ENCODE peak calls at places on chromosomes 16 and 17, in five cellular contexts. L is GM23338, O is SW480, S is GM03348, H is GM19239. M is an unnamed sample.

GRCh38 chr16:84356591-84357116 is 11.7 kb upstream of the ATP2C2 start:
- DNase-seq in L (no peak), O (peak), S (no peak), H (no peak), M (no peak)

GRCh38 chr17:2394775-2395191 is 6.1 kb downstream of the MNT start:
- DNase-seq in L (no peak), O (no peak), S (no peak), H (no peak), M (no peak)

GRCh38 chr16:26070595-26071170 is 378.9 kb downstream of the HS3ST4 start:
- DNase-seq in L (peak), O (no peak), S (no peak), H (no peak), M (no peak)

GRCh38 chr17:41537614-41537954 is 9.5 kb upstream of the KRT19 start:
- DNase-seq in L (no peak), O (no peak), S (no peak), H (no peak), M (no peak)

GRCh38 chr17:41959336-41960095 is 7.1 kb upstream of the CNP start:
- DNase-seq in L (peak), O (peak), S (peak), H (no peak), M (peak)

GRCh38 chr17:7313890-7314718 is 1.1 kb downstream of the GPS2 start:
- DNase-seq in L (no peak), O (no peak), S (no peak), H (no peak), M (no peak)

GRCh38 chr16:87635541-87636049 is 33.3 kb downstream of the JPH3 start:
- DNase-seq in L (peak), O (peak), S (peak), H (peak), M (peak)

GRCh38 chr16:69386596-69386995 is 789 bp upstream of the TERF2 start:
- DNase-seq in L (no peak), O (no peak), S (no peak), H (no peak), M (peak)

GRCh38 chr16:67277999-67278772 is 1.1 kb upstream of the PLEKHG4 start:
- DNase-seq in L (peak), O (no peak), S (peak), H (no peak), M (peak)

GRCh38 chr17:44170499-44171201 is at the start of gene ASB16:
- DNase-seq in L (peak), O (no peak), S (peak), H (no peak), M (peak)

GRCh38 chr17:46819906-46820351 is 1.4 kb upstream of the WNT3 start:
- DNase-seq in L (peak), O (no peak), S (no peak), H (no peak), M (no peak)

GRCh38 chr16:78763821-78764440 is 664.5 kb downstream of the WWOX start:
- DNase-seq in L (no peak), O (no peak), S (no peak), H (no peak), M (no peak)

GRCh38 chr17:71472809-71473789 is 647.7 kb upstream of the SOX9 start:
- DNase-seq in L (peak), O (peak), S (peak), H (peak), M (peak)

GRCh38 chr17:42317256-42317966 is 29.1 kb downstream of the STAT5A start:
- DNase-seq in L (no peak), O (no peak), S (no peak), H (no peak), M (no peak)

GRCh38 chr17:2438823-2439222 is 38.0 kb upstream of the MNT start:
- DNase-seq in L (no peak), O (no peak), S (peak), H (no peak), M (peak)

GRCh38 chr16:89190150-89190958 is 10.0 kb downstream of the SLC22A31 start:
- DNase-seq in L (no peak), O (no peak), S (no peak), H (no peak), M (no peak)

GRCh38 chr16:49838639-49839461 is 17.1 kb downstream of the ZNF423 start:
- DNase-seq in L (peak), O (no peak), S (no peak), H (no peak), M (no peak)

GRCh38 chr17:2227025-2227699 is 76.4 kb downstream of the SMG6 start:
- DNase-seq in L (no peak), O (no peak), S (no peak), H (no peak), M (no peak)

GRCh38 chr16:88505405-88506082 is 52.5 kb downstream of the ZFPM1 start:
- DNase-seq in L (peak), O (peak), S (peak), H (no peak), M (no peak)

GRCh38 chr17:6092182-6092922 is 22.2 kb downstream of the WSCD1 start:
- DNase-seq in L (no peak), O (no peak), S (no peak), H (no peak), M (no peak)

GRCh38 chr17:53912117-53912516 is 89.4 kb downstream of the KIF2B start:
- DNase-seq in L (no peak), O (no peak), S (no peak), H (no peak), M (no peak)

GRCh38 chr17:28661635-28662526 is at the start of the genes SDF2 and SUPT6H:
- DNase-seq in L (peak), O (peak), S (peak), H (peak), M (peak)

GRCh38 chr17:4407216-4407615 is 26.5 kb upstream of the SPNS3 start:
- DNase-seq in L (no peak), O (no peak), S (no peak), H (no peak), M (no peak)

GRCh38 chr17:80921159-80921558 is 70.5 kb upstream of the CHMP6 start:
- DNase-seq in L (no peak), O (no peak), S (no peak), H (no peak), M (no peak)

GRCh38 chr17:21689604-21690003 is 2.7 kb upstream of the KCNJ18 start:
- DNase-seq in L (no peak), O (no peak), S (peak), H (no peak), M (peak)

GRCh38 chr16:87108941-87109340 is 208.3 kb downstream of the C16orf95 start:
- DNase-seq in L (no peak), O (no peak), S (no peak), H (no peak), M (no peak)

GRCh38 chr17:66527335-66527734 is 224.9 kb downstream of the PRKCA start:
- DNase-seq in L (no peak), O (no peak), S (no peak), H (no peak), M (no peak)

GRCh38 chr16:69330286-69331109 is at the start of gene PDF:
- DNase-seq in L (peak), O (peak), S (peak), H (peak), M (peak)

GRCh38 chr17:83152221-83152744 is 72.9 kb downstream of the METRNL start:
- DNase-seq in L (no peak), O (no peak), S (no peak), H (no peak), M (no peak)